ENCODE peak calls at places on chromosomes 16 and 17, in four cellular contexts. Y is mesendoderm, G is H9, O is H1. J is an unnamed sample.

GRCh38 chr16:70418274-70418992 is 20.5 kb downstream of the ST3GAL2 start:
- DNase-seq in G (peak; percentile 59), O (no peak), Y (no peak), J (no peak)

GRCh38 chr16:55301385-55302008 is 22.5 kb upstream of the IRX6 start:
- DNase-seq in Y (no peak), O (no peak), G (no peak), J (no peak)

GRCh38 chr17:81115749-81116464 is 49.4 kb upstream of the PVALEF start:
- DNase-seq in O (no peak), Y (no peak), G (no peak), J (no peak)

GRCh38 chr17:3828151-3828851 is 17.7 kb downstream of the NCBP3 start:
- DNase-seq in Y (no peak), G (no peak), O (no peak), J (peak; percentile 86)

GRCh38 chr17:56351675-56352074 is 198.4 kb downstream of the ANKFN1 start:
- DNase-seq in O (no peak), G (no peak), Y (no peak), J (no peak)

GRCh38 chr17:50547035-50547735 is at the start of gene SPATA20:
- DNase-seq in O (peak; percentile 78), Y (peak; percentile 95), G (peak; percentile 97), J (peak; percentile 84)

GRCh38 chr16:3295783-3296182 is 9.4 kb downstream of the TIGD7 start:
- DNase-seq in G (no peak), O (no peak), Y (no peak), J (no peak)

GRCh38 chr17:35889818-35890773 is 9.9 kb upstream of the CCL5 start:
- DNase-seq in Y (no peak), O (no peak), G (no peak), J (peak; percentile 68)

GRCh38 chr17:48814504-48814903 is 2.5 kb downstream of the TTLL6 start:
- DNase-seq in G (peak; percentile 81), Y (peak; percentile 74), O (no peak), J (peak; percentile 37)

GRCh38 chr16:85675528-85675927 is 13.2 kb downstream of the GINS2 start:
- DNase-seq in Y (no peak), G (no peak), O (no peak), J (peak; percentile 56)

GRCh38 chr16:30567991-30568638 is 3.4 kb downstream of the ZNF688 start:
- DNase-seq in O (no peak), Y (no peak), G (no peak), J (peak; percentile 74)

GRCh38 chr17:81453712-81454111 is 58.5 kb downstream of the BAHCC1 start:
- DNase-seq in O (no peak), Y (no peak), G (no peak), J (no peak)

GRCh38 chr16:1774456-1774795 is 1.5 kb upstream of the MRPS34 start:
- DNase-seq in G (no peak), Y (no peak), O (no peak), J (no peak)

GRCh38 chr16:1775846-1776671 is 3.1 kb upstream of the MRPS34 start:
- DNase-seq in Y (no peak), O (no peak), G (no peak), J (no peak)

GRCh38 chr16:1773703-1774455 is 945 bp upstream of the MRPS34 start:
- DNase-seq in G (no peak), Y (no peak), O (no peak), J (peak; percentile 24)

GRCh38 chr16:1776672-1776955 is 3.7 kb upstream of the MRPS34 start:
- DNase-seq in O (no peak), G (no peak), Y (no peak), J (no peak)

DNA sequence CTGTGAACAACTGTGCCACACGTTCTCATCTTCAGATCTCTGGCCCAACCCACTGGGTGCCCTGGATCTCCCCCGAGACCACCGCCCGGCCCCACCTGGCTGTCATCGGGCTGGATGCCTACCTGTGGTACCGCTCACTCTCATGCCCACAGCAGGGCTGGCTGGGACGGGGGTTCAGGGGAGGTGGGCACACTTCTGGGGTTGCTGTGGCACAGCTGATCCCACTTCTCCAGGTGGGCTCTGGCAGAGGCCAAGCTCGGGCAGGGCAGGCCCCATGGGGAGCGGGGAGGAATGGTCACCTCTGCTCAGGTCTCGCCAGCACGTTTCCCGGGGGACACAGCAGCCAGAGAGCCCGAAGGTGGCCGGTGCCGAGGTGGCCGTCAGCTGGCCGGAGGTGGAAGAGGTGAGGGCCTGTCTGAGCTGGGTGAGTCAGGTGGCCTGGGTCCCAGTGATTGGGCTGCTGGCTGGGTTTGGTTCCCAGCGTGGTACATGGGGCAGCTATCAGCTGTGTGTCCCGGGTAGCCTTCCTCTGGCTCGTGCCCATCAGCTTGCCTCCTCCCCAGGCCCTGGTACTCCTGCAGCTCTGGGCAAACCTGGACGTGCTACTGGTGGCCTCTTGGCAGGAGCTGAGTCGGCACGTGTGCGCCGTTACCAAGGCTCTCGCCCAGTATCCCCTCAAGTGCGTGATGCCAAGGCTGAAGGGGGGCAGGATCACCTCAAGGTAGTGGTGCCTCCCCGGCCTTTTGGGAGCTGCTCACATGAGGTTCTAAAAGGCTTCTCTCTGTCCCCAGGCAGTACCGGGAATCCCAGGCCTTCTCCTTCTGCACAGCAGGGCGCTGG is 2.3 kb upstream of the MRPS34 start:
- DNase-seq in Y (no peak), G (no peak), O (no peak), J (no peak)
- H4K5ac ChIP-seq in Y (no peak overlapping the region), G (no peak overlapping the region), O (no peak overlapping the region), J (no peak overlapping the region)

GRCh38 chr17:12074346-12074745 is 53.7 kb downstream of the MAP2K4 start:
- DNase-seq in Y (no peak), O (no peak), G (no peak), J (no peak)
- H4K5ac ChIP-seq in Y (no peak overlapping the region), O (no peak overlapping the region), G (no peak overlapping the region), J (no peak overlapping the region)

DNA sequence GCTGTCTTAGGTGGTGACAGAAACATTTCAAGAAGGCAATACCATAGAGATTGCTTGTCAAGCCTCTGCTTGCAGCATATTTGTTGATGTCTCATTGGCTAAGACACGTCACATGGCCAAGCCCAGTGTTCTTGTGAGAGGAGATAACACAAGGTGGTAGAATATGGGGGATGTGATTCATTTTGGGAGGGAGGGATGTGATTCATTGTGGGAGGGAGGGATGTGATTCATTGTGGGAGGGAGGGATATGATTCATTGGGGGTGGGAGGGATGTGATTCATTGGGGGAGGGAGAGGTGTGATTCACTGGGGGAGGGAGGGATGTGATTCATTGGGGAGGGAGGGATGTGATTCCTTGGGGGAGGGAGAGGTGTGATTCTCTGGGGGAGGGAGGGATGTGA is 470.5 kb upstream of the SALL1 start:
- DNase-seq in Y (peak; percentile 18), O (no peak), G (no peak), J (no peak)
- H4K5ac ChIP-seq in Y (no peak overlapping the region), O (no peak overlapping the region), G (no peak overlapping the region), J (no peak overlapping the region)

DNA sequence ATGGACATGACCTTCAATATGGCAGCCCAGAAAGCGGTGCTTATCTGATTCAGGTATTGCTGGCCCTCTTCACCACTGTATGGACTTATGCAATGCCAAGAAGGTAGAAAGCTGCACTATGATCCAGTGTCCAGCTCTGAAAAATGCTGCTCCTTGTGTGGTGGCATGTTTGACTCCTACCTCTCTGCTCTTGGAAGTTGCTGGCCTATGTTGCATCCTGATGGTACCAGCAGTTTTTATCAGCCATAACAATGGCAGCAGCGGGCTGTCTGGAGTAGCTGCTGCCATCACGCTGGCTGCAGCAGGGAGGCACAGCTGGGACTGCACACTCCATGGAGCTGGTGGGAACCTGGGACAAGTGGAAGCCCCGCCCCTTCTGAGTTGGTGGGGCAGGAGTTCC is 53.1 kb upstream of the MED9 start:
- DNase-seq in O (no peak), G (no peak), Y (no peak), J (no peak)
- H4K5ac ChIP-seq in O (no peak overlapping the region), G (no peak overlapping the region), Y (no peak overlapping the region), J (no peak overlapping the region)